ENCODE peak calls at places on chromosomes 12 and 14, in six cellular contexts. One of them, this sample, is unnamed.

GRCh38 chr14:68655961-68656360 is 136.9 kb downstream of the ZFP36L1 start:
- DNase-seq in skeletal muscle cell: no peak
- DNase-seq in endodermal cell: no peak
- DNase-seq in HEK293T: no peak
- DNase-seq in naive thymus-derived CD4-positive, alpha-beta T cell: no peak
- DNase-seq in fibroblast of lung: no peak
- DNase-seq in this sample: no peak

GRCh38 chr12:69720748-69721147 is 17.9 kb upstream of the RAB3IP start:
- DNase-seq in skeletal muscle cell: no peak
- DNase-seq in endodermal cell: peak
- DNase-seq in HEK293T: no peak
- DNase-seq in naive thymus-derived CD4-positive, alpha-beta T cell: no peak
- DNase-seq in fibroblast of lung: no peak
- DNase-seq in this sample: no peak

GRCh38 chr14:96105921-96106441 is 66.8 kb downstream of the C14orf132 start:
- DNase-seq in skeletal muscle cell: no peak
- DNase-seq in endodermal cell: no peak
- DNase-seq in HEK293T: no peak
- DNase-seq in naive thymus-derived CD4-positive, alpha-beta T cell: no peak
- DNase-seq in fibroblast of lung: peak
- DNase-seq in this sample: no peak

GRCh38 chr12:115354007-115354452 is 670.1 kb upstream of the TBX3 start:
- DNase-seq in skeletal muscle cell: peak
- DNase-seq in endodermal cell: no peak
- DNase-seq in HEK293T: no peak
- DNase-seq in naive thymus-derived CD4-positive, alpha-beta T cell: no peak
- DNase-seq in fibroblast of lung: peak
- DNase-seq in this sample: no peak

GRCh38 chr12:124018526-124018925 is 45.5 kb downstream of the ZNF664 start:
- DNase-seq in skeletal muscle cell: no peak
- DNase-seq in endodermal cell: no peak
- DNase-seq in HEK293T: no peak
- DNase-seq in naive thymus-derived CD4-positive, alpha-beta T cell: no peak
- DNase-seq in fibroblast of lung: no peak
- DNase-seq in this sample: no peak

GRCh38 chr14:68145539-68145938 is 326.0 kb downstream of the RAD51B start:
- DNase-seq in skeletal muscle cell: no peak
- DNase-seq in endodermal cell: no peak
- DNase-seq in HEK293T: no peak
- DNase-seq in naive thymus-derived CD4-positive, alpha-beta T cell: no peak
- DNase-seq in fibroblast of lung: peak
- DNase-seq in this sample: no peak

GRCh38 chr14:56949828-56950227 is 139.5 kb upstream of the OTX2 start:
- DNase-seq in skeletal muscle cell: no peak
- DNase-seq in endodermal cell: no peak
- DNase-seq in HEK293T: peak
- DNase-seq in naive thymus-derived CD4-positive, alpha-beta T cell: no peak
- DNase-seq in fibroblast of lung: no peak
- DNase-seq in this sample: no peak

GRCh38 chr12:123937707-123938600 is 34.7 kb downstream of the CCDC92 start:
- DNase-seq in skeletal muscle cell: no peak
- DNase-seq in endodermal cell: no peak
- DNase-seq in HEK293T: no peak
- DNase-seq in naive thymus-derived CD4-positive, alpha-beta T cell: peak
- DNase-seq in fibroblast of lung: no peak
- DNase-seq in this sample: no peak

GRCh38 chr12:115323223-115323905 is 639.4 kb upstream of the TBX3 start:
- DNase-seq in skeletal muscle cell: peak
- DNase-seq in endodermal cell: no peak
- DNase-seq in HEK293T: no peak
- DNase-seq in naive thymus-derived CD4-positive, alpha-beta T cell: no peak
- DNase-seq in fibroblast of lung: peak
- DNase-seq in this sample: no peak

GRCh38 chr12:71338933-71339332 is 100.7 kb upstream of the LGR5 start:
- DNase-seq in skeletal muscle cell: no peak
- DNase-seq in endodermal cell: no peak
- DNase-seq in HEK293T: no peak
- DNase-seq in naive thymus-derived CD4-positive, alpha-beta T cell: no peak
- DNase-seq in fibroblast of lung: no peak
- DNase-seq in this sample: no peak